ENCODE peak calls at places on chromosomes 5 and 9, in eight cellular contexts. G is substantia nigra; J is activated CD4-positive, CD25-positive, alpha-beta regulatory T cell; F is activated CD4-positive, alpha-beta T cell treated with anti-CD3 and anti-CD28 coated beads for 36 hours; Z is GM12891; Y is ACHN; I is fibroblast of lung; W is T-cell. C is an unnamed sample.
A peak's percentile ranks its signal among the peaks of the same experiment; 100 is the strongest.

GRCh38 chr5:7805379-7805778 is 45.6 kb downstream of the CFAP90 start:
- DNase-seq in G (no peak), J (no peak), F (no peak), Z (no peak), Y (peak; percentile 23), I (no peak), W (no peak), C (peak; percentile 34)

GRCh38 chr5:69288668-69289067 is 43.9 kb downstream of the CCDC125 start:
- DNase-seq in G (no peak), J (no peak), F (peak; percentile 9), Z (no peak), Y (no peak), I (no peak), W (no peak), C (no peak)

GRCh38 chr5:175392236-175392635 is 51.7 kb downstream of the DRD1 start:
- DNase-seq in G (no peak), J (no peak), F (no peak), Z (no peak), Y (no peak), I (no peak), W (no peak), C (peak; percentile 24)

GRCh38 chr9:118609355-118610044 is 759.7 kb downstream of the BRINP1 start:
- DNase-seq in G (no peak), J (no peak), F (no peak), Z (no peak), Y (peak; percentile 27), I (no peak), W (no peak), C (peak; percentile 82)

GRCh38 chr5:17221843-17222614 is 4.6 kb downstream of the BASP1 start:
- DNase-seq in G (no peak), J (no peak), F (no peak), Z (no peak), Y (no peak), I (no peak), W (no peak), C (no peak)

GRCh38 chr5:56569051-56569450 is 246.3 kb upstream of the MAP3K1 start:
- DNase-seq in G (no peak), J (no peak), F (no peak), Z (no peak), Y (no peak), I (no peak), W (no peak), C (no peak)

GRCh38 chr9:113886933-113887332 is 10.8 kb downstream of the ZNF618 start:
- DNase-seq in G (no peak), J (no peak), F (no peak), Z (no peak), Y (peak; percentile 29), I (no peak), W (no peak), C (no peak)

GRCh38 chr9:70933318-70933717 is 188.1 kb downstream of the TRPM3 start:
- DNase-seq in G (no peak), J (no peak), F (no peak), Z (no peak), Y (no peak), I (no peak), W (no peak), C (no peak)

GRCh38 chr9:37966443-37967271 is 62.7 kb upstream of the SLC25A51 start:
- DNase-seq in G (no peak), J (no peak), F (no peak), Z (no peak), Y (peak; percentile 67), I (no peak), W (no peak), C (peak; percentile 92)

GRCh38 chr9:131733601-131734061 is 6.2 kb downstream of the RAPGEF1 start:
- DNase-seq in G (no peak), J (no peak), F (peak; percentile 70), Z (no peak), Y (peak; percentile 95), I (peak; percentile 94), W (no peak), C (peak; percentile 91)

GRCh38 chr5:170176916-170177315 is 55.9 kb upstream of the C5orf58 start:
- DNase-seq in G (no peak), J (no peak), F (no peak), Z (no peak), Y (no peak), I (no peak), W (no peak), C (no peak)

GRCh38 chr5:7667216-7667767 is 183.6 kb downstream of the CFAP90 start:
- DNase-seq in G (no peak), J (no peak), F (no peak), Z (no peak), Y (no peak), I (no peak), W (no peak), C (no peak)

GRCh38 chr5:15959560-15960164 is 219.9 kb downstream of the MARCHF11 start:
- DNase-seq in G (no peak), J (no peak), F (no peak), Z (no peak), Y (no peak), I (peak; percentile 76), W (no peak), C (no peak)

C was measured in DMS53.